ENCODE peak calls at places on chromosomes 16 and 17, in ten cellular contexts. D is neural progenitor cell, Y is Caco-2, E is mammary epithelial cell, X is aorta, B is psoas muscle, V is cardiac muscle cell, A is upper lobe of right lung, M is suprapubic skin, L is sigmoid colon. K is an unnamed sample. For H3K4me1 and H3K9me3, the result is how much of the 10 kb centered on the place peaks cover.

GRCh38 chr16:13665876-13666275 is 254.1 kb upstream of the ERCC4 start:
- DNase-seq in X (no peak), M (no peak), V (no peak), E (no peak), Y (no peak), B (no peak), L (no peak), A (no peak), D (no peak), K (no peak)

GRCh38 chr17:42027540-42027889 is 7.6 kb downstream of the NKIRAS2 start:
- DNase-seq in E (no peak), A (no peak), X (no peak), L (no peak), M (no peak), V (no peak), D (no peak), B (no peak), Y (no peak), K (no peak)

GRCh38 chr16:15644306-15644961 is 1.5 kb upstream of the MARF1 start:
- DNase-seq in Y (peak), A (no peak), E (peak), B (no peak), M (no peak), X (no peak), D (peak), L (no peak), V (no peak), K (no peak)

GRCh38 chr17:19568016-19568350 is 34.3 kb downstream of the SLC47A1 start:
- DNase-seq in L (no peak), X (no peak), B (no peak), A (no peak), M (no peak), Y (no peak), D (no peak), E (no peak), V (no peak), K (no peak)

GRCh38 chr17:17749921-17750320 is 68.7 kb downstream of the RAI1 start:
- DNase-seq in B (no peak), A (no peak), Y (peak), V (peak), L (no peak), E (peak), D (peak), M (no peak), X (peak), K (peak)

GRCh38 chr16:51576498-51576897 is 425.4 kb upstream of the SALL1 start:
- DNase-seq in B (no peak), L (no peak), Y (no peak), E (no peak), V (no peak), X (no peak), M (no peak), A (no peak), D (no peak), K (no peak)

GRCh38 chr17:12391468-12391867 is 274.2 kb upstream of the MYOCD start:
- DNase-seq in B (no peak), M (no peak), E (no peak), Y (no peak), A (no peak), L (no peak), D (no peak), V (no peak), X (no peak), K (no peak)

GRCh38 chr17:18363021-18363941 is at the start of gene SHMT1:
- DNase-seq in Y (peak), A (peak), E (peak), D (peak), L (peak), V (peak), B (peak), M (peak), X (peak), K (peak)

GRCh38 chr16:52191533-52192134 is 355.3 kb downstream of the TOX3 start:
- DNase-seq in L (peak), V (peak), X (peak), E (peak), D (peak), B (peak), Y (peak), M (peak), A (peak), K (peak)

GRCh38 chr16:70348991-70349390 is 2.3 kb downstream of the DDX19A start:
- DNase-seq in M (no peak), Y (no peak), X (no peak), L (no peak), B (no peak), D (no peak), A (no peak), V (no peak), E (no peak), K (no peak)

GRCh38 chr16:10318798-10319500 is 66.9 kb upstream of the ATF7IP2 start:
- DNase-seq in L (no peak), E (no peak), M (no peak), V (no peak), A (no peak), X (no peak), D (no peak), Y (no peak), B (no peak), K (no peak)

GRCh38 chr17:65820306-65820705 is 258.9 kb upstream of the AXIN2 start:
- DNase-seq in Y (no peak), M (no peak), A (no peak), X (no peak), E (no peak), D (no peak), B (no peak), V (no peak), L (no peak), K (no peak)

GRCh38 chr17:6366144-6366755 is 68.7 kb downstream of the AIPL1 start:
- DNase-seq in X (no peak), L (no peak), B (no peak), M (no peak), E (peak), Y (no peak), A (no peak), D (no peak), V (no peak), K (no peak)

GRCh38 chr17:40779181-40779909 is 3.0 kb downstream of the KRT27 start:
- DNase-seq in M (no peak), V (peak), D (no peak), Y (peak), A (peak), E (no peak), X (no peak), B (no peak), L (no peak), K (peak)

GRCh38 chr16:78183886-78184553 is 84.6 kb downstream of the WWOX start:
- DNase-seq in E (no peak), L (no peak), D (no peak), M (no peak), X (no peak), B (no peak), A (no peak), Y (no peak), V (no peak), K (no peak)

GRCh38 chr17:77107506-77108433 is 33.0 kb upstream of the SEC14L1 start:
- DNase-seq in M (no peak), B (no peak), D (no peak), A (no peak), L (no peak), V (no peak), X (no peak), E (no peak), Y (no peak), K (peak)

GRCh38 chr17:4998666-4999428 is 1.1 kb downstream of the KIF1C start:
- DNase-seq in Y (peak), B (no peak), D (peak), A (peak), M (peak), X (no peak), L (no peak), V (no peak), E (no peak), K (peak)

GRCh38 chr16:66948034-66948821 is 12.8 kb upstream of the CES3 start:
- DNase-seq in M (peak), A (no peak), E (peak), Y (no peak), X (no peak), V (peak), B (peak), D (no peak), L (no peak), K (no peak)

GRCh38 chr17:869567-870530 is 87.7 kb downstream of the MRM3 start:
- DNase-seq in Y (no peak), X (peak), L (peak), M (peak), A (no peak), E (peak), D (no peak), B (peak), V (no peak), K (no peak)

GRCh38 chr16:83458612-83459011 is 349.2 kb upstream of the HSBP1 start:
- DNase-seq in A (no peak), M (no peak), Y (no peak), E (peak), V (no peak), D (no peak), X (no peak), L (no peak), B (no peak), K (no peak)

GRCh38 chr17:57537524-57538410 is 207.3 kb downstream of the CCDC182 start:
- DNase-seq in Y (no peak), B (no peak), E (no peak), V (no peak), M (no peak), A (no peak), D (peak), L (no peak), X (no peak), K (no peak)
- H3K4me1 ChIP-seq in Y (under half), B (under half), E (under half), V (under half), M (under half), A (under half), D (half or more), L (under half), X (under half), K (under half)

GRCh38 chr16:85291302-85292148 is 179.3 kb upstream of the CIBAR2 start:
- DNase-seq in B (peak), L (peak), E (no peak), V (no peak), D (peak), A (peak), Y (peak), X (peak), M (no peak), K (no peak)

GRCh38 chr16:85288869-85289660 is 176.8 kb upstream of the CIBAR2 start:
- DNase-seq in X (no peak), B (no peak), M (no peak), V (no peak), D (no peak), A (no peak), Y (no peak), E (no peak), L (no peak), K (no peak)

GRCh38 chr16:85288341-85288868 is 176.1 kb upstream of the CIBAR2 start:
- DNase-seq in A (no peak), L (no peak), M (no peak), X (no peak), Y (no peak), D (no peak), B (no peak), E (no peak), V (no peak), K (no peak)

GRCh38 chr16:85290626-85291301 is 178.5 kb upstream of the CIBAR2 start:
- DNase-seq in D (no peak), B (no peak), X (no peak), A (no peak), Y (no peak), E (no peak), M (no peak), V (no peak), L (no peak), K (no peak)

DNA sequence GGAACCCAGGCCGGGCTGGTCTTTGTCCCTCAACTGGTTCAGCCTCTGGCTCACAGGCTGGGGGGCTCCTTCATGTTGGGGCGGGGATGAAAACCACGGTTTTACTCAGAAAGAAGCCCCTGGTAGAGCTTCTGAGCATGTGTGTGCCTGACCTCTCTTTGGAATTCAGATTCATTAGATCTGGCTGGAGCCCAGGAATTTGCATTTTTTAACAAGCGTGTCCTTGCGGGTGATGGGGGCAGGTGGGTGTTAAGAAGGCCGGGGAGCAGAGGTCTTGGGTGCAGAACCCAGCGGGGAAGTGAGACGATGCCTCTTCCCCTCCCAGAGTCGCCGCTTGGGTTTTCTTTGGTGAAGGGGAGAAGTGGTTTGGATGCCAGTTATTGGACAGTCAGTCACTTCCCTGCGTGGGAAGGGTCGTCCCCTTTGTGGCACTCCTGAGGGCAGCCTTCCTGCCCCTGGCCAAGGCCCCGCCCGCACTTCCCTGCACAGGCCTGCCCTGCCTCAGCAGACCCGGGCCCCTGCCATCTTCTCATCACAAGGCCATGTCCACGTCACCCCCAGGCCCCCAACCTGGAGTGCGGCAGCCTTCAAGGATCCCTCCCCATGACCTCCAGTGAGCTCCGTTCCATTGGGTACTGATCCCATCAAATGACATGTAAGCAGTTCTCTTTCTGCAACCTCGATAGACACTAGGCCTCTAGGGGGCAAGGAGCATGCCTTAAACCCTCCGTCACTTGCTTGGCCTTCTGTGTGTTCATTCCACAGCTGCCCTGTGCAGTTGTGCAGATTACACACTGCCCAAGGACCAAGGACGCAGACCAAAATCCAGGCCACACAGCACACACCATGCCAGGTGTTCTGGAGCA is 177.7 kb upstream of the CIBAR2 start:
- DNase-seq in Y (no peak), M (no peak), A (no peak), B (no peak), L (no peak), E (no peak), V (no peak), X (no peak), D (no peak), K (no peak)
- H3K4me3 ChIP-seq in Y (no peak), M (no peak), A (no peak), B (no peak), L (no peak), E (no peak), V (no peak), X (no peak), D (no peak), K (no peak)

GRCh38 chr16:68564367-68564985 is 25.4 kb downstream of the ZFP90 start:
- DNase-seq in L (no peak), Y (peak), D (peak), A (no peak), X (no peak), E (no peak), B (no peak), V (peak), M (no peak), K (no peak)

DNA sequence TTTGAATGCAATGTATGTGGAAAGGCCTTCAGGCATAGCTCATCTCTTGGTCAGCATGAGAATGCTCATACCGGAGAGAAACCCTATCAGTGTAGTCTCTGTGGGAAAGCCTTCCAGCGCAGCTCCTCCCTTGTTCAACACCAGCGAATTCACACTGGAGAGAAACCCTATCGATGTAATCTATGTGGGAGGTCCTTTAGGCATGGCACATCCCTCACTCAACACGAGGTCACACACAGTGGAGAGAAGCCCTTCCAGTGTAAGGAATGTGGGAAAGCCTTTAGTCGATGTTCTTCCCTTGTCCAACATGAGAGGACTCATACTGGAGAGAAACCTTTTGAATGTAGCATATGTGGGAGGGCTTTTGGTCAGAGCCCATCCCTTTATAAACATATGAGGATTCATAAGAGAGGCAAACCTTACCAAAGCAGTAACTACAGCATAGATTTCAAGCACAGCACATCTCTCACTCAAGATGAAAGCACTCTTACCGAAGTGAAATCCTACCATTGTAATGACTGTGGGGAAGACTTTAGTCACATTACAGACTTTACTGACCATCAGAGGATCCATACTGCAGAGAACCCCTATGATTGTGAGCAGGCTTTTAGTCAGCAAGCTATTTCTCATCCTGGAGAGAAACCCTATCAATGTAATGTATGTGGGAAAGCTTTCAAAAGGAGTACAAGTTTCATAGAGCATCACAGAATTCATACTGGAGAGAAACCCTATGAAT is 24.7 kb downstream of the ZFP90 start:
- DNase-seq in V (no peak), L (no peak), B (no peak), Y (no peak), E (no peak), A (no peak), M (no peak), X (no peak), D (no peak), K (no peak)
- H3K9me3 ChIP-seq in V (under half), L (half or more), B (half or more), Y (half or more), E (half or more), A (half or more), M (half or more), X (under half), D (half or more), K (half or more)

GRCh38 chr16:1458977-1459341 is 14.6 kb upstream of the CCDC154 start:
- DNase-seq in M (no peak), Y (no peak), X (no peak), V (no peak), A (no peak), D (no peak), B (no peak), E (no peak), L (no peak), K (no peak)

GRCh38 chr16:1456951-1457350 is 12.6 kb upstream of the CCDC154 start:
- DNase-seq in Y (no peak), E (no peak), D (no peak), A (no peak), X (no peak), B (no peak), L (no peak), V (no peak), M (no peak), K (no peak)

GRCh38 chr16:1459967-1460366 is 14.9 kb downstream of the CLCN7 start:
- DNase-seq in D (no peak), Y (no peak), L (no peak), X (no peak), E (no peak), V (no peak), M (no peak), B (peak), A (no peak), K (no peak)

GRCh38 chr16:1457489-1458245 is 13.3 kb upstream of the CCDC154 start:
- DNase-seq in A (no peak), D (no peak), B (no peak), M (no peak), X (no peak), E (no peak), L (no peak), Y (no peak), V (no peak), K (no peak)

DNA sequence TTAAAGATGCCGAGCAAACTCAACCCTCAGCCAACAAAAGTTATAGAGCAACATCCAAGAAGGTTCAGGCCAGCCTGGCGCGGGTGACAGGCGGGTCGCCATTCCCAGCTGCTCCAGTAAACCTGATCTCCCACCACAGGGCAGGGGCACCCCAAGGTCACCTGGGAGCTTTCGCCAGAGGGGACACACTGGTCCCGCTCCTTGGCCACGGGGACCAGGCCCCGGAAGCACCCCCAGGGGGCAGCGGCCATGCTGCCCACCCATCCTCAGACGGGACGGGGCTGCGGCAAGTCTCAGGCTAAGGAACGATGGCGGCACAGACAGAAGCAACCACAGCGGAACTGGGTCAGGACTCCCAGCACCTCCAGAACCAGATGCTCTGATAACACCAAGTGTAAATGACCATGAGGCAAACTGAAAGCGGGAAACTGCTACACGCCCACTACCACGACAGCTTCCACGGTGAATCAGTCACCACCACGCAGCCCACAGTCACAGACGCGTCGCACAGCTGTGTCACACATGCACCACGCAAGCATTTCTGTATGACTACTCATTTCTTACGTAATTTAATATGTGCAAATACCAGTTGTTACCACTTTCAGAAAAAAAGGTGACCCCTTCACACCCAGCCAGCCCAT is 14.1 kb upstream of the CCDC154 start:
- DNase-seq in V (no peak), L (no peak), M (no peak), D (no peak), A (no peak), Y (no peak), X (no peak), B (no peak), E (peak), K (no peak)
- H3K4me1 ChIP-seq in V (under half), L (under half), M (under half), D (under half), A (under half), Y (under half), X (under half), B (under half), E (under half), K (under half)

DNA sequence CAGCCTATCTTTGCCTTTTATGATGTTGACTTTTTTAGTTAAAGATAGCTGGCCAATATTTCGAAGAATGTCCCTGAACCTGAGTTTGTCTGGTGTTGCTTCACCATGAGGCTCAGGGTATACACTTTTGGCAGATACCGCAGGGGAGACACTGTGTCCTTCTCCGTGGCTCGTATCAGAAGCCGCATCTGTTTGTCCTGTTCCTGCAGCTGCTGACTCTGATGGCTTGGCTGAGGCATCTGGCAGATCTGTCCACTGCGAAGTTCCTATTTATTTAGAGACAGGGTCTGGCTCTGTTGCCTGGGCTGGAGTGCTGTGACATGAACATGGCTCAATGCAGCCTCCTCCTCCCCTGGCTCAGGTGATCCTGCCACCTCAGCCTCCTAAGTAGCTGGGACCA is 93.5 kb downstream of the CRISPLD2 start:
- DNase-seq in E (no peak), D (no peak), A (no peak), L (peak), B (peak), V (no peak), Y (peak), X (peak), M (no peak), K (no peak)
- H3K4me3 ChIP-seq in E (no peak), D (no peak), A (no peak), L (no peak), B (no peak), V (no peak), Y (no peak), X (no peak), M (no peak), K (no peak)

K was measured in CD4-positive, alpha-beta memory T cell.